ENCODE peak calls at places on chromosomes 4 and X, in eight cellular contexts. One of them, this sample, is unnamed.
A peak's percentile ranks its signal among the peaks of the same experiment; 100 is the strongest.

GRCh38 chrX:139739138-139739537 is 31.2 kb upstream of the MCF2 start:
- DNase-seq in HS-5: no peak
- DNase-seq in iPS-NIHi11: no peak
- DNase-seq in PC-3: peak; percentile 83
- DNase-seq in activated CD8-positive, alpha-beta T cell treated with anti-CD3 and anti-CD28 coated beads, Interleukin-2, amount 10 ng/mL, durations not matched to agents 7 days and 5 days: peak; percentile 51
- DNase-seq in HFF-Myc: peak; percentile 15
- DNase-seq in HuH-7.5: no peak
- DNase-seq in lung microvascular endothelial cell: peak; percentile 12
- DNase-seq in this sample: no peak

GRCh38 chrX:148874621-148875020 is 374.2 kb downstream of the AFF2 start:
- DNase-seq in HS-5: no peak
- DNase-seq in iPS-NIHi11: no peak
- DNase-seq in PC-3: no peak
- DNase-seq in activated CD8-positive, alpha-beta T cell treated with anti-CD3 and anti-CD28 coated beads, Interleukin-2, amount 10 ng/mL, durations not matched to agents 7 days and 5 days: no peak
- DNase-seq in HFF-Myc: no peak
- DNase-seq in HuH-7.5: no peak
- DNase-seq in lung microvascular endothelial cell: no peak
- DNase-seq in this sample: no peak

GRCh38 chrX:39850630-39851152 is 247.1 kb downstream of the BCOR start:
- DNase-seq in HS-5: no peak
- DNase-seq in iPS-NIHi11: no peak
- DNase-seq in PC-3: no peak
- DNase-seq in activated CD8-positive, alpha-beta T cell treated with anti-CD3 and anti-CD28 coated beads, Interleukin-2, amount 10 ng/mL, durations not matched to agents 7 days and 5 days: peak; percentile 66
- DNase-seq in HFF-Myc: peak; percentile 60
- DNase-seq in HuH-7.5: no peak
- DNase-seq in lung microvascular endothelial cell: no peak
- DNase-seq in this sample: no peak

GRCh38 chrX:36844857-36845256 is 163.3 kb upstream of the FAM47C start:
- DNase-seq in HS-5: no peak
- DNase-seq in iPS-NIHi11: no peak
- DNase-seq in PC-3: no peak
- DNase-seq in activated CD8-positive, alpha-beta T cell treated with anti-CD3 and anti-CD28 coated beads, Interleukin-2, amount 10 ng/mL, durations not matched to agents 7 days and 5 days: no peak
- DNase-seq in HFF-Myc: no peak
- DNase-seq in HuH-7.5: no peak
- DNase-seq in lung microvascular endothelial cell: no peak
- DNase-seq in this sample: no peak

GRCh38 chr4:67286724-67287123 is 258.6 kb downstream of the CENPC start:
- DNase-seq in HS-5: no peak
- DNase-seq in iPS-NIHi11: no peak
- DNase-seq in PC-3: no peak
- DNase-seq in activated CD8-positive, alpha-beta T cell treated with anti-CD3 and anti-CD28 coated beads, Interleukin-2, amount 10 ng/mL, durations not matched to agents 7 days and 5 days: no peak
- DNase-seq in HFF-Myc: no peak
- DNase-seq in HuH-7.5: no peak
- DNase-seq in lung microvascular endothelial cell: no peak
- DNase-seq in this sample: no peak

GRCh38 chr4:82811838-82812672 is 13.5 kb upstream of the SCD5 start:
- DNase-seq in HS-5: no peak
- DNase-seq in iPS-NIHi11: peak; percentile 69
- DNase-seq in PC-3: no peak
- DNase-seq in activated CD8-positive, alpha-beta T cell treated with anti-CD3 and anti-CD28 coated beads, Interleukin-2, amount 10 ng/mL, durations not matched to agents 7 days and 5 days: no peak
- DNase-seq in HFF-Myc: no peak
- DNase-seq in HuH-7.5: no peak
- DNase-seq in lung microvascular endothelial cell: peak; percentile 23
- DNase-seq in this sample: no peak

GRCh38 chr4:101853028-101853427 is 62.5 kb downstream of the BANK1 start:
- DNase-seq in HS-5: no peak
- DNase-seq in iPS-NIHi11: no peak
- DNase-seq in PC-3: no peak
- DNase-seq in activated CD8-positive, alpha-beta T cell treated with anti-CD3 and anti-CD28 coated beads, Interleukin-2, amount 10 ng/mL, durations not matched to agents 7 days and 5 days: no peak
- DNase-seq in HFF-Myc: no peak
- DNase-seq in HuH-7.5: no peak
- DNase-seq in lung microvascular endothelial cell: no peak
- DNase-seq in this sample: no peak

GRCh38 chr4:168856312-168856711 is 153.7 kb downstream of the CBR4 start:
- DNase-seq in HS-5: peak; percentile 65
- DNase-seq in iPS-NIHi11: no peak
- DNase-seq in PC-3: peak; percentile 16
- DNase-seq in activated CD8-positive, alpha-beta T cell treated with anti-CD3 and anti-CD28 coated beads, Interleukin-2, amount 10 ng/mL, durations not matched to agents 7 days and 5 days: no peak
- DNase-seq in HFF-Myc: no peak
- DNase-seq in HuH-7.5: no peak
- DNase-seq in lung microvascular endothelial cell: no peak
- DNase-seq in this sample: no peak

GRCh38 chr4:41746440-41747229 is 1.9 kb downstream of the PHOX2B start:
- DNase-seq in HS-5: no peak
- DNase-seq in iPS-NIHi11: no peak
- DNase-seq in PC-3: no peak
- DNase-seq in activated CD8-positive, alpha-beta T cell treated with anti-CD3 and anti-CD28 coated beads, Interleukin-2, amount 10 ng/mL, durations not matched to agents 7 days and 5 days: no peak
- DNase-seq in HFF-Myc: no peak
- DNase-seq in HuH-7.5: no peak
- DNase-seq in lung microvascular endothelial cell: no peak
- DNase-seq in this sample: no peak

GRCh38 chr4:84498203-84499026 is 677 bp downstream of the NKX6-1 start:
- DNase-seq in HS-5: peak; percentile 25
- DNase-seq in iPS-NIHi11: peak; percentile 34
- DNase-seq in PC-3: peak; percentile 36
- DNase-seq in activated CD8-positive, alpha-beta T cell treated with anti-CD3 and anti-CD28 coated beads, Interleukin-2, amount 10 ng/mL, durations not matched to agents 7 days and 5 days: no peak
- DNase-seq in HFF-Myc: no peak
- DNase-seq in HuH-7.5: no peak
- DNase-seq in lung microvascular endothelial cell: peak; percentile 20
- DNase-seq in this sample: no peak

GRCh38 chr4:124529131-124529530 is 183.4 kb downstream of the ANKRD50 start:
- DNase-seq in HS-5: no peak
- DNase-seq in iPS-NIHi11: no peak
- DNase-seq in PC-3: no peak
- DNase-seq in activated CD8-positive, alpha-beta T cell treated with anti-CD3 and anti-CD28 coated beads, Interleukin-2, amount 10 ng/mL, durations not matched to agents 7 days and 5 days: no peak
- DNase-seq in HFF-Myc: no peak
- DNase-seq in HuH-7.5: no peak
- DNase-seq in lung microvascular endothelial cell: no peak
- DNase-seq in this sample: no peak

GRCh38 chrX:103831342-103831802 is 685 bp downstream of the RAB9B start:
- DNase-seq in HS-5: no peak
- DNase-seq in iPS-NIHi11: no peak
- DNase-seq in PC-3: peak; percentile 64
- DNase-seq in activated CD8-positive, alpha-beta T cell treated with anti-CD3 and anti-CD28 coated beads, Interleukin-2, amount 10 ng/mL, durations not matched to agents 7 days and 5 days: peak; percentile 65
- DNase-seq in HFF-Myc: no peak
- DNase-seq in HuH-7.5: no peak
- DNase-seq in lung microvascular endothelial cell: no peak
- DNase-seq in this sample: peak; percentile 77

GRCh38 chr4:17347445-17347844 is 164.4 kb downstream of the QDPR start:
- DNase-seq in HS-5: no peak
- DNase-seq in iPS-NIHi11: peak; percentile 61
- DNase-seq in PC-3: peak; percentile 28
- DNase-seq in activated CD8-positive, alpha-beta T cell treated with anti-CD3 and anti-CD28 coated beads, Interleukin-2, amount 10 ng/mL, durations not matched to agents 7 days and 5 days: peak; percentile 50
- DNase-seq in HFF-Myc: no peak
- DNase-seq in HuH-7.5: peak; percentile 43
- DNase-seq in lung microvascular endothelial cell: peak; percentile 62
- DNase-seq in this sample: no peak

GRCh38 chr4:142940614-142941013 is 94.5 kb upstream of the INPP4B start:
- DNase-seq in HS-5: no peak
- DNase-seq in iPS-NIHi11: peak; percentile 25
- DNase-seq in PC-3: no peak
- DNase-seq in activated CD8-positive, alpha-beta T cell treated with anti-CD3 and anti-CD28 coated beads, Interleukin-2, amount 10 ng/mL, durations not matched to agents 7 days and 5 days: no peak
- DNase-seq in HFF-Myc: no peak
- DNase-seq in HuH-7.5: no peak
- DNase-seq in lung microvascular endothelial cell: no peak
- DNase-seq in this sample: no peak

GRCh38 chr4:14520171-14520570 is 482.1 kb upstream of the CPEB2 start:
- DNase-seq in HS-5: no peak
- DNase-seq in iPS-NIHi11: no peak
- DNase-seq in PC-3: peak; percentile 12
- DNase-seq in activated CD8-positive, alpha-beta T cell treated with anti-CD3 and anti-CD28 coated beads, Interleukin-2, amount 10 ng/mL, durations not matched to agents 7 days and 5 days: no peak
- DNase-seq in HFF-Myc: no peak
- DNase-seq in HuH-7.5: no peak
- DNase-seq in lung microvascular endothelial cell: no peak
- DNase-seq in this sample: no peak

GRCh38 chr4:163484906-163485305 is 9.6 kb upstream of the TMA16 start:
- DNase-seq in HS-5: peak; percentile 13
- DNase-seq in iPS-NIHi11: peak; percentile 68
- DNase-seq in PC-3: peak; percentile 69
- DNase-seq in activated CD8-positive, alpha-beta T cell treated with anti-CD3 and anti-CD28 coated beads, Interleukin-2, amount 10 ng/mL, durations not matched to agents 7 days and 5 days: peak; percentile 75
- DNase-seq in HFF-Myc: no peak
- DNase-seq in HuH-7.5: peak; percentile 19
- DNase-seq in lung microvascular endothelial cell: peak; percentile 77
- DNase-seq in this sample: peak; percentile 35

GRCh38 chr4:121070274-121070673 is 2.1 kb downstream of the NDNF start:
- DNase-seq in HS-5: no peak
- DNase-seq in iPS-NIHi11: peak; percentile 27
- DNase-seq in PC-3: no peak
- DNase-seq in activated CD8-positive, alpha-beta T cell treated with anti-CD3 and anti-CD28 coated beads, Interleukin-2, amount 10 ng/mL, durations not matched to agents 7 days and 5 days: no peak
- DNase-seq in HFF-Myc: no peak
- DNase-seq in HuH-7.5: no peak
- DNase-seq in lung microvascular endothelial cell: no peak
- DNase-seq in this sample: no peak

GRCh38 chrX:86103061-86103460 is 45.2 kb upstream of the DACH2 start:
- DNase-seq in HS-5: no peak
- DNase-seq in iPS-NIHi11: no peak
- DNase-seq in PC-3: no peak
- DNase-seq in activated CD8-positive, alpha-beta T cell treated with anti-CD3 and anti-CD28 coated beads, Interleukin-2, amount 10 ng/mL, durations not matched to agents 7 days and 5 days: no peak
- DNase-seq in HFF-Myc: no peak
- DNase-seq in HuH-7.5: no peak
- DNase-seq in lung microvascular endothelial cell: no peak
- DNase-seq in this sample: no peak

GRCh38 chr4:101292901-101293300 is 54.4 kb downstream of the PPP3CA start:
- DNase-seq in HS-5: no peak
- DNase-seq in iPS-NIHi11: no peak
- DNase-seq in PC-3: no peak
- DNase-seq in activated CD8-positive, alpha-beta T cell treated with anti-CD3 and anti-CD28 coated beads, Interleukin-2, amount 10 ng/mL, durations not matched to agents 7 days and 5 days: no peak
- DNase-seq in HFF-Myc: no peak
- DNase-seq in HuH-7.5: no peak
- DNase-seq in lung microvascular endothelial cell: peak; percentile 53
- DNase-seq in this sample: no peak

GRCh38 chr4:85398276-85398675 is 76.7 kb upstream of the ARHGAP24 start:
- DNase-seq in HS-5: no peak
- DNase-seq in iPS-NIHi11: no peak
- DNase-seq in PC-3: no peak
- DNase-seq in activated CD8-positive, alpha-beta T cell treated with anti-CD3 and anti-CD28 coated beads, Interleukin-2, amount 10 ng/mL, durations not matched to agents 7 days and 5 days: no peak
- DNase-seq in HFF-Myc: no peak
- DNase-seq in HuH-7.5: no peak
- DNase-seq in lung microvascular endothelial cell: no peak
- DNase-seq in this sample: no peak

GRCh38 chr4:152687974-152688599 is 8.3 kb upstream of the TMEM154 start:
- DNase-seq in HS-5: no peak
- DNase-seq in iPS-NIHi11: no peak
- DNase-seq in PC-3: no peak
- DNase-seq in activated CD8-positive, alpha-beta T cell treated with anti-CD3 and anti-CD28 coated beads, Interleukin-2, amount 10 ng/mL, durations not matched to agents 7 days and 5 days: no peak
- DNase-seq in HFF-Myc: no peak
- DNase-seq in HuH-7.5: no peak
- DNase-seq in lung microvascular endothelial cell: no peak
- DNase-seq in this sample: no peak

GRCh38 chr4:184897807-184898388 is 72.1 kb upstream of the ACSL1 start:
- DNase-seq in HS-5: no peak
- DNase-seq in iPS-NIHi11: no peak
- DNase-seq in PC-3: no peak
- DNase-seq in activated CD8-positive, alpha-beta T cell treated with anti-CD3 and anti-CD28 coated beads, Interleukin-2, amount 10 ng/mL, durations not matched to agents 7 days and 5 days: no peak
- DNase-seq in HFF-Myc: no peak
- DNase-seq in HuH-7.5: no peak
- DNase-seq in lung microvascular endothelial cell: no peak
- DNase-seq in this sample: no peak

GRCh38 chr4:62003695-62004094 is 803.6 kb downstream of the ADGRL3 start:
- DNase-seq in HS-5: no peak
- DNase-seq in iPS-NIHi11: no peak
- DNase-seq in PC-3: no peak
- DNase-seq in activated CD8-positive, alpha-beta T cell treated with anti-CD3 and anti-CD28 coated beads, Interleukin-2, amount 10 ng/mL, durations not matched to agents 7 days and 5 days: no peak
- DNase-seq in HFF-Myc: no peak
- DNase-seq in HuH-7.5: no peak
- DNase-seq in lung microvascular endothelial cell: no peak
- DNase-seq in this sample: no peak

GRCh38 chr4:138249132-138249531 is 7.0 kb upstream of the SLC7A11 start:
- DNase-seq in HS-5: no peak
- DNase-seq in iPS-NIHi11: no peak
- DNase-seq in PC-3: no peak
- DNase-seq in activated CD8-positive, alpha-beta T cell treated with anti-CD3 and anti-CD28 coated beads, Interleukin-2, amount 10 ng/mL, durations not matched to agents 7 days and 5 days: no peak
- DNase-seq in HFF-Myc: no peak
- DNase-seq in HuH-7.5: no peak
- DNase-seq in lung microvascular endothelial cell: no peak
- DNase-seq in this sample: no peak

GRCh38 chr4:8656711-8657380 is 64.3 kb downstream of the CPZ start:
- DNase-seq in HS-5: no peak
- DNase-seq in iPS-NIHi11: no peak
- DNase-seq in PC-3: no peak
- DNase-seq in activated CD8-positive, alpha-beta T cell treated with anti-CD3 and anti-CD28 coated beads, Interleukin-2, amount 10 ng/mL, durations not matched to agents 7 days and 5 days: no peak
- DNase-seq in HFF-Myc: no peak
- DNase-seq in HuH-7.5: no peak
- DNase-seq in lung microvascular endothelial cell: no peak
- DNase-seq in this sample: no peak

GRCh38 chr4:87718221-87718620 is 68.1 kb downstream of the DMP1 start:
- DNase-seq in HS-5: no peak
- DNase-seq in iPS-NIHi11: no peak
- DNase-seq in PC-3: no peak
- DNase-seq in activated CD8-positive, alpha-beta T cell treated with anti-CD3 and anti-CD28 coated beads, Interleukin-2, amount 10 ng/mL, durations not matched to agents 7 days and 5 days: no peak
- DNase-seq in HFF-Myc: no peak
- DNase-seq in HuH-7.5: no peak
- DNase-seq in lung microvascular endothelial cell: no peak
- DNase-seq in this sample: no peak

GRCh38 chr4:171785392-171785791 is 27.8 kb upstream of the GALNTL6 start:
- DNase-seq in HS-5: no peak
- DNase-seq in iPS-NIHi11: no peak
- DNase-seq in PC-3: no peak
- DNase-seq in activated CD8-positive, alpha-beta T cell treated with anti-CD3 and anti-CD28 coated beads, Interleukin-2, amount 10 ng/mL, durations not matched to agents 7 days and 5 days: no peak
- DNase-seq in HFF-Myc: no peak
- DNase-seq in HuH-7.5: no peak
- DNase-seq in lung microvascular endothelial cell: no peak
- DNase-seq in this sample: no peak

GRCh38 chrX:3326721-3327120 is 19.7 kb downstream of the MXRA5 start:
- DNase-seq in HS-5: no peak
- DNase-seq in iPS-NIHi11: no peak
- DNase-seq in PC-3: no peak
- DNase-seq in activated CD8-positive, alpha-beta T cell treated with anti-CD3 and anti-CD28 coated beads, Interleukin-2, amount 10 ng/mL, durations not matched to agents 7 days and 5 days: peak; percentile 20
- DNase-seq in HFF-Myc: peak; percentile 56
- DNase-seq in HuH-7.5: no peak
- DNase-seq in lung microvascular endothelial cell: no peak
- DNase-seq in this sample: no peak

GRCh38 chrX:153353416-153353815 is 19.5 kb downstream of the ZNF275 start:
- DNase-seq in HS-5: no peak
- DNase-seq in iPS-NIHi11: peak; percentile 41
- DNase-seq in PC-3: no peak
- DNase-seq in activated CD8-positive, alpha-beta T cell treated with anti-CD3 and anti-CD28 coated beads, Interleukin-2, amount 10 ng/mL, durations not matched to agents 7 days and 5 days: no peak
- DNase-seq in HFF-Myc: no peak
- DNase-seq in HuH-7.5: no peak
- DNase-seq in lung microvascular endothelial cell: no peak
- DNase-seq in this sample: no peak

GRCh38 chr4:97300561-97300960 is 842.7 kb downstream of the STPG2 start:
- DNase-seq in HS-5: no peak
- DNase-seq in iPS-NIHi11: no peak
- DNase-seq in PC-3: no peak
- DNase-seq in activated CD8-positive, alpha-beta T cell treated with anti-CD3 and anti-CD28 coated beads, Interleukin-2, amount 10 ng/mL, durations not matched to agents 7 days and 5 days: no peak
- DNase-seq in HFF-Myc: no peak
- DNase-seq in HuH-7.5: no peak
- DNase-seq in lung microvascular endothelial cell: no peak
- DNase-seq in this sample: no peak